ENCODE peak calls at places on chromosomes 13 and 19, in five cellular contexts. M is right atrium auricular region; A is LHCN-M2; R is activated CD4-positive, alpha-beta T cell treated with anti-CD3 and anti-CD28 coated beads, Interleukin-2, amount 10 ng/mL, durations not matched to agents 7 days and 5 days; C is activated CD4-positive, alpha-beta memory T cell treated with anti-CD3 and anti-CD28 coated beads, Interleukin-2, amount 10 ng/mL, durations not matched to agents 7 days and 5 days. S is an unnamed sample.

GRCh38 chr13:30744056-30744684 is 8.8 kb downstream of the ALOX5AP start:
- DNase-seq in M (no peak), A (peak; percentile 52), R (peak; percentile 91), C (peak; percentile 91), S (peak; percentile 93)

GRCh38 chr13:56893843-56894242 is 246.9 kb upstream of the PRR20A start:
- DNase-seq in M (no peak), A (no peak), R (no peak), C (no peak), S (no peak)

GRCh38 chr13:32659736-32660135 is 73.5 kb downstream of the PDS5B start:
- DNase-seq in M (no peak), A (no peak), R (no peak), C (no peak), S (no peak)

GRCh38 chr13:94112227-94112626 is 367.3 kb downstream of the DCT start:
- DNase-seq in M (no peak), A (peak; percentile 95), R (no peak), C (no peak), S (no peak)

GRCh38 chr19:58555369-58555885 is 522 bp upstream of the CHMP2A start:
- DNase-seq in M (no peak), A (no peak), R (no peak), C (no peak), S (peak; percentile 59)

GRCh38 chr19:46697142-46697960 is 19.6 kb downstream of the PRKD2 start:
- DNase-seq in M (peak; percentile 86), A (no peak), R (peak; percentile 28), C (peak; percentile 23), S (no peak)

GRCh38 chr13:49858183-49858856 is 65.8 kb upstream of the KPNA3 start:
- DNase-seq in M (no peak), A (peak; percentile 94), R (no peak), C (no peak), S (no peak)

GRCh38 chr19:11034449-11035213 is 54.6 kb upstream of the LDLR start:
- DNase-seq in M (no peak), A (no peak), R (no peak), C (no peak), S (no peak)

GRCh38 chr13:77697208-77698103 is at the start of gene SLAIN1:
- DNase-seq in M (peak; percentile 77), A (peak; percentile 2), R (peak; percentile 78), C (peak; percentile 80), S (peak; percentile 93)

GRCh38 chr13:33639158-33639557 is 178.8 kb upstream of the RFC3 start:
- DNase-seq in M (peak; percentile 68), A (peak; percentile 72), R (no peak), C (no peak), S (no peak)

GRCh38 chr13:80605743-80606142 is 264.8 kb upstream of the SPRY2 start:
- DNase-seq in M (no peak), A (no peak), R (no peak), C (no peak), S (no peak)

GRCh38 chr13:41645313-41645712 is 188.0 kb downstream of the RGCC start:
- DNase-seq in M (peak; percentile 73), A (peak; percentile 87), R (no peak), C (no peak), S (no peak)

GRCh38 chr13:110869805-110870706 is 44.8 kb downstream of the ANKRD10 start:
- DNase-seq in M (peak; percentile 99), A (peak; percentile 100), R (no peak), C (peak; percentile 24), S (no peak)

GRCh38 chr13:80873589-80873988 is 532.7 kb upstream of the SPRY2 start:
- DNase-seq in M (no peak), A (peak; percentile 44), R (no peak), C (no peak), S (no peak)

GRCh38 chr19:5718579-5719273 is 1.2 kb downstream of the LONP1 start:
- DNase-seq in M (no peak), A (peak; percentile 53), R (peak; percentile 56), C (peak; percentile 68), S (peak; percentile 78)

GRCh38 chr13:29679357-29680050 is 84.0 kb upstream of the SLC7A1 start:
- DNase-seq in M (peak; percentile 70), A (no peak), R (no peak), C (no peak), S (no peak)

GRCh38 chr13:102197193-102197592 is 204.7 kb downstream of the FGF14 start:
- DNase-seq in M (no peak), A (no peak), R (no peak), C (no peak), S (no peak)

GRCh38 chr19:609001-609340 is 19.3 kb downstream of the HCN2 start:
- DNase-seq in M (peak; percentile 65), A (peak; percentile 58), R (no peak), C (no peak), S (no peak)

GRCh38 chr19:15115080-15115479 is 7.9 kb downstream of the SYDE1 start:
- DNase-seq in M (peak; percentile 80), A (no peak), R (no peak), C (no peak), S (no peak)

GRCh38 chr13:22690756-22691155 is 490.0 kb upstream of the SGCG start:
- DNase-seq in M (no peak), A (peak; percentile 59), R (no peak), C (no peak), S (no peak)

GRCh38 chr19:58385313-58386165 is 1.5 kb upstream of the RPS5 start:
- DNase-seq in M (no peak), A (no peak), R (no peak), C (no peak), S (peak; percentile 75)

GRCh38 chr13:23945612-23946011 is 48.3 kb upstream of the C1QTNF9B start:
- DNase-seq in M (no peak), A (no peak), R (no peak), C (no peak), S (no peak)

GRCh38 chr19:37977992-37978391 is 71.0 kb downstream of the SIPA1L3 start:
- DNase-seq in M (no peak), A (peak; percentile 36), R (no peak), C (no peak), S (no peak)

GRCh38 chr13:26230703-26231102 is 8.6 kb upstream of the RNF6 start:
- DNase-seq in M (no peak), A (no peak), R (no peak), C (no peak), S (no peak)

GRCh38 chr19:51018745-51019543 is 565 bp downstream of the KLK10 start:
- DNase-seq in M (no peak), A (no peak), R (no peak), C (no peak), S (no peak)

GRCh38 chr19:46299004-46299509 is 2.2 kb downstream of the HIF3A start:
- DNase-seq in M (peak; percentile 97), A (peak; percentile 79), R (no peak), C (no peak), S (no peak)

GRCh38 chr19:10268077-10268476 is 2.8 kb upstream of the ICAM1 start:
- DNase-seq in M (no peak), A (no peak), R (no peak), C (no peak), S (no peak)

GRCh38 chr13:113398963-113399754 is 35.2 kb upstream of the GRTP1 start:
- DNase-seq in M (no peak), A (peak; percentile 45), R (no peak), C (no peak), S (peak; percentile 58)

GRCh38 chr19:13873776-13874515 is 3.0 kb upstream of the NANOS3 start:
- DNase-seq in M (no peak), A (no peak), R (no peak), C (no peak), S (no peak)

GRCh38 chr13:99859178-99860177 is 112.1 kb downstream of the ZIC5 start:
- DNase-seq in M (no peak), A (no peak), R (peak; percentile 22), C (peak; percentile 63), S (peak; percentile 81)

GRCh38 chr19:49200238-49200862 is 42.8 kb downstream of the TRPM4 start:
- DNase-seq in M (no peak), A (peak; percentile 31), R (no peak), C (no peak), S (no peak)

GRCh38 chr19:49335071-49335783 is at the start of gene CD37:
- DNase-seq in M (no peak), A (no peak), R (peak; percentile 69), C (peak; percentile 64), S (peak; percentile 84)

GRCh38 chr19:37654525-37654832 is 786 bp downstream of the ZFP30 start:
- DNase-seq in M (no peak), A (no peak), R (peak; percentile 33), C (no peak), S (no peak)

GRCh38 chr19:16509141-16510061 is 13.2 kb downstream of the C19orf44 start:
- DNase-seq in M (peak; percentile 80), A (no peak), R (no peak), C (no peak), S (no peak)

GRCh38 chr19:638901-639250 is 803 bp upstream of the FGF22 start:
- DNase-seq in M (no peak), A (no peak), R (no peak), C (no peak), S (no peak)

GRCh38 chr19:39470724-39471339 is 9.8 kb upstream of the TIMM50 start:
- DNase-seq in M (no peak), A (no peak), R (no peak), C (no peak), S (no peak)

GRCh38 chr19:19866599-19867248 is 1.0 kb downstream of the ZNF253 start:
- DNase-seq in M (no peak), A (peak; percentile 33), R (peak; percentile 68), C (peak; percentile 64), S (peak; percentile 76)

GRCh38 chr19:17942582-17943283 is 9.9 kb downstream of the CCDC124 start:
- DNase-seq in M (no peak), A (no peak), R (no peak), C (no peak), S (no peak)

GRCh38 chr19:36244066-36244465 is 29.2 kb downstream of the ZNF146 start:
- DNase-seq in M (no peak), A (no peak), R (no peak), C (no peak), S (no peak)